ENCODE peak calls at places on chromosomes 5 and 9, in five cellular contexts. E is ovary, T is psoas muscle, X is DMS 273 treated with DMSO at 0.1 percent for 48 hours, L is H9. V is an unnamed sample.

GRCh38 chr5:59893436-59894227 is at the start of gene PDE4D:
- DNase-seq in E (no peak), T (peak; percentile 59), X (peak; percentile 43), L (peak; percentile 88), V (peak; percentile 65)

GRCh38 chr5:3350781-3351180 is 244.9 kb upstream of the IRX1 start:
- DNase-seq in E (no peak), T (no peak), X (no peak), L (peak; percentile 12), V (no peak)

GRCh38 chr5:124342027-124342471 is 404.4 kb downstream of the ZNF608 start:
- DNase-seq in E (peak; percentile 36), T (peak; percentile 17), X (no peak), L (no peak), V (peak; percentile 40)

GRCh38 chr9:93824386-93825294 is 130.5 kb downstream of the BARX1 start:
- DNase-seq in E (no peak), T (no peak), X (no peak), L (no peak), V (no peak)

GRCh38 chr5:149615976-149616375 is 34.7 kb downstream of the ARHGEF37 start:
- DNase-seq in E (no peak), T (peak; percentile 54), X (no peak), L (no peak), V (no peak)

GRCh38 chr5:32138839-32139493 is 35.2 kb downstream of the GOLPH3 start:
- DNase-seq in E (no peak), T (no peak), X (no peak), L (no peak), V (no peak)

GRCh38 chr9:13269589-13270452 is 9.7 kb downstream of the MPDZ start:
- DNase-seq in E (no peak), T (no peak), X (no peak), L (no peak), V (no peak)

GRCh38 chr9:19085295-19085694 is 17.4 kb downstream of the HAUS6 start:
- DNase-seq in E (no peak), T (no peak), X (no peak), L (no peak), V (no peak)

GRCh38 chr5:134449167-134449566 is 37.5 kb upstream of the CDKN2AIPNL start:
- DNase-seq in E (no peak), T (peak; percentile 2), X (no peak), L (no peak), V (no peak)

GRCh38 chr5:124252094-124252750 is 494.2 kb downstream of the ZNF608 start:
- DNase-seq in E (no peak), T (no peak), X (no peak), L (no peak), V (no peak)

GRCh38 chr5:55160493-55161209 is 680 bp downstream of the GPX8 start:
- DNase-seq in E (peak; percentile 36), T (peak; percentile 63), X (peak; percentile 7), L (peak; percentile 50), V (peak; percentile 25)

GRCh38 chr9:92455217-92455616 is 27.1 kb downstream of the ASPN start:
- DNase-seq in E (no peak), T (no peak), X (no peak), L (peak; percentile 40), V (no peak)

GRCh38 chr5:156477196-156477595 is 150.2 kb downstream of the SGCD start:
- DNase-seq in E (no peak), T (no peak), X (no peak), L (no peak), V (no peak)

GRCh38 chr9:16726718-16727451 is 143.6 kb downstream of the BNC2 start:
- DNase-seq in E (peak; percentile 89), T (peak; percentile 93), X (no peak), L (peak; percentile 72), V (peak; percentile 53)

GRCh38 chr9:91234523-91234922 is 127.2 kb downstream of the AUH start:
- DNase-seq in E (no peak), T (no peak), X (no peak), L (no peak), V (no peak)

GRCh38 chr5:7755958-7756357 is 95.0 kb downstream of the CFAP90 start:
- DNase-seq in E (no peak), T (no peak), X (no peak), L (no peak), V (no peak)

GRCh38 chr9:101536938-101537337 is 3.3 kb downstream of the RNF20 start:
- DNase-seq in E (no peak), T (no peak), X (no peak), L (peak; percentile 33), V (no peak)

GRCh38 chr9:131892162-131892707 is 152.4 kb upstream of the RAPGEF1 start:
- DNase-seq in E (no peak), T (no peak), X (no peak), L (no peak), V (no peak)

GRCh38 chr5:18299166-18299565 is 664.9 kb downstream of the TAF11L14 start:
- DNase-seq in E (no peak), T (no peak), X (no peak), L (no peak), V (no peak)

GRCh38 chr9:128297221-128297773 is 21.2 kb downstream of the SWI5 start:
- DNase-seq in E (no peak), T (no peak), X (no peak), L (no peak), V (no peak)

GRCh38 chr9:121485618-121486531 is 13.8 kb downstream of the GGTA1 start:
- DNase-seq in E (no peak), T (no peak), X (no peak), L (no peak), V (no peak)

GRCh38 chr9:88313364-88314220 is 74.7 kb upstream of the SPIN1 start:
- DNase-seq in E (no peak), T (no peak), X (no peak), L (peak; percentile 70), V (no peak)

GRCh38 chr5:111111956-111112355 is 19.8 kb downstream of the WDR36 start:
- DNase-seq in E (no peak), T (no peak), X (no peak), L (no peak), V (no peak)

GRCh38 chr5:134007581-134008256 is 2.9 kb upstream of the VDAC1 start:
- DNase-seq in E (peak; percentile 21), T (no peak), X (no peak), L (peak; percentile 86), V (no peak)

GRCh38 chr9:7234144-7234543 is 476.4 kb downstream of the KDM4C start:
- DNase-seq in E (no peak), T (no peak), X (no peak), L (peak; percentile 84), V (no peak)

GRCh38 chr5:35803221-35803651 is 53.5 kb upstream of the IL7R start:
- DNase-seq in E (peak; percentile 40), T (no peak), X (peak; percentile 13), L (peak; percentile 80), V (no peak)

GRCh38 chr9:95726756-95727155 is 148.7 kb upstream of the ERCC6L2 start:
- DNase-seq in E (no peak), T (no peak), X (peak; percentile 4), L (no peak), V (no peak)

GRCh38 chr5:151095341-151096000 is 14.6 kb upstream of the TNIP1 start:
- DNase-seq in E (peak; percentile 77), T (no peak), X (peak; percentile 37), L (no peak), V (no peak)

GRCh38 chr5:76174101-76174500 is 90.9 kb downstream of the SV2C start:
- DNase-seq in E (no peak), T (no peak), X (no peak), L (no peak), V (no peak)

GRCh38 chr9:129084087-129084486 is 3.2 kb downstream of the DOLPP1 start:
- DNase-seq in E (no peak), T (no peak), X (no peak), L (no peak), V (no peak)

GRCh38 chr5:28505121-28505520 is 1466.7 kb upstream of the CDH9 start:
- DNase-seq in E (no peak), T (no peak), X (no peak), L (no peak), V (no peak)

GRCh38 chr9:116721944-116722343 is 34.8 kb downstream of the TRIM32 start:
- DNase-seq in E (no peak), T (no peak), X (no peak), L (no peak), V (no peak)

V was measured in pancreas.